ENCODE peak calls at places on chromosomes 7 and 10, in six cellular contexts. U is endothelial cell, F is IMR-90, A is lower lobe of right lung, N is H1, Z is mammary epithelial cell. X is an unnamed sample.

GRCh38 chr7:104241581-104241980 is 33.8 kb upstream of the ORC5 start:
- DNase-seq in N (no peak), A (no peak), F (no peak), U (no peak), Z (no peak), X (no peak)

GRCh38 chr7:49483142-49483541 is 290.3 kb upstream of the VWC2 start:
- DNase-seq in F (no peak), A (no peak), Z (no peak), N (no peak), U (no peak), X (no peak)

GRCh38 chr7:128076831-128077271 is 45.6 kb upstream of the LRRC4 start:
- DNase-seq in F (no peak), Z (no peak), N (no peak), U (no peak), A (peak; percentile 62), X (no peak)

GRCh38 chr7:38748056-38748610 is 117.0 kb upstream of the AMPH start:
- DNase-seq in U (no peak), N (no peak), A (no peak), Z (no peak), F (peak; percentile 36), X (no peak)

GRCh38 chr7:98877146-98877545 is 1.2 kb upstream of the TRRAP start:
- DNase-seq in N (no peak), A (no peak), Z (no peak), F (no peak), U (no peak), X (no peak)

GRCh38 chr7:80771523-80771922 is 133.1 kb downstream of the CD36 start:
- DNase-seq in N (no peak), A (no peak), F (peak; percentile 78), U (no peak), Z (no peak), X (no peak)

GRCh38 chr7:4472739-4473138 is 209.4 kb upstream of the FOXK1 start:
- DNase-seq in A (no peak), F (no peak), Z (no peak), U (no peak), N (peak; percentile 44), X (no peak)

GRCh38 chr7:977326-978048 is 2.1 kb upstream of the COX19 start:
- DNase-seq in N (no peak), F (peak; percentile 46), Z (peak; percentile 75), U (no peak), A (no peak), X (no peak)

GRCh38 chr10:114859227-114859626 is 37.6 kb downstream of the FHIP2A start:
- DNase-seq in U (no peak), N (no peak), A (no peak), F (no peak), Z (no peak), X (no peak)

GRCh38 chr10:133456041-133456951 is 2.6 kb downstream of the SCART1 start:
- DNase-seq in N (no peak), Z (no peak), F (no peak), A (no peak), U (no peak), X (no peak)

GRCh38 chr7:136687693-136688322 is 180.6 kb upstream of the CHRM2 start:
- DNase-seq in F (peak; percentile 39), Z (peak; percentile 13), N (no peak), U (peak; percentile 22), A (no peak), X (no peak)

GRCh38 chr7:129252133-129252532 is 27.3 kb downstream of the AHCYL2 start:
- DNase-seq in U (no peak), A (no peak), F (no peak), Z (no peak), N (no peak), X (no peak)

GRCh38 chr7:14252458-14252857 is 263.0 kb upstream of the ETV1 start:
- DNase-seq in N (no peak), F (no peak), U (no peak), Z (no peak), A (no peak), X (no peak)

GRCh38 chr10:1360581-1361164 is 304.5 kb downstream of the WDR37 start:
- DNase-seq in F (no peak), N (no peak), Z (no peak), A (no peak), U (no peak), X (no peak)

GRCh38 chr10:7046615-7047014 is 364.2 kb downstream of the SFMBT2 start:
- DNase-seq in Z (no peak), N (no peak), F (no peak), A (no peak), U (no peak), X (no peak)

GRCh38 chr7:19069842-19070241 is 47.6 kb downstream of the TWIST1 start:
- DNase-seq in Z (peak; percentile 4), F (peak; percentile 24), N (no peak), U (no peak), A (no peak), X (no peak)

GRCh38 chr7:6160191-6160623 is 112.2 kb downstream of the CYTH3 start:
- DNase-seq in U (peak; percentile 78), F (peak; percentile 65), Z (peak; percentile 6), A (peak; percentile 57), N (peak; percentile 60), X (no peak)

GRCh38 chr10:21293518-21294356 is 231.7 kb downstream of the SKIDA1 start:
- DNase-seq in N (no peak), A (no peak), Z (no peak), F (no peak), U (no peak), X (no peak)

GRCh38 chr7:33671521-33672262 is 233.6 kb upstream of the BMPER start:
- DNase-seq in F (no peak), U (no peak), Z (no peak), A (no peak), N (no peak), X (no peak)

GRCh38 chr10:57260175-57260574 is 899.1 kb upstream of the ZWINT start:
- DNase-seq in A (no peak), N (no peak), Z (no peak), U (no peak), F (no peak), X (no peak)

GRCh38 chr7:2862831-2863361 is 18.8 kb upstream of the GNA12 start:
- DNase-seq in A (no peak), U (no peak), N (no peak), F (peak; percentile 75), Z (no peak), X (no peak)

GRCh38 chr10:50624154-50624865 is 554 bp upstream of the SGMS1 start:
- DNase-seq in A (peak; percentile 97), F (peak; percentile 93), N (peak; percentile 99), U (peak; percentile 97), Z (peak; percentile 96), X (peak; percentile 94)
- TF ChIP-seq CTCF in A (no peak), F (no peak), N (no peak), U (no peak), Z (no peak), X (no peak)

DNA sequence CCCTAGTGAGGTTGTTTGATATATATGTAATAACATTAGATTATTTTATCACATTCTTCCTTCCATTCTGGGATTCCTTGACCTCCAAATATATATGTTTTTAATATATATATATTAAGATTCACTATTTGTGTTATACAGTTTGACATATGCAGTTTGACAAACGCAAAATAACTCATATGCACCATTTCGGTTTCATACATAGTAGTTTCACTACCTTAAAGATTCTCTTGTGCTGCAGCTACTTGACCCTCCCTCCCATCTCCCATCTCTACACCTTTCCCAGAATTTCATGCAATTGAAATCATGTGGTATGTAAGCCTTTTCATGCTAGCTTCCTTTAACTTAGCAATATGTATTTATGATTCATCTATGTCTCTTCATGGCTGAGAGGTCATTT is 1244.4 kb downstream of the SORCS3 start:
- DNase-seq in A (no peak), N (no peak), U (no peak), F (no peak), Z (no peak), X (no peak)
- TF ChIP-seq CTCF in A (no peak), N (no peak), U (no peak), F (no peak), Z (no peak), X (no peak)

DNA sequence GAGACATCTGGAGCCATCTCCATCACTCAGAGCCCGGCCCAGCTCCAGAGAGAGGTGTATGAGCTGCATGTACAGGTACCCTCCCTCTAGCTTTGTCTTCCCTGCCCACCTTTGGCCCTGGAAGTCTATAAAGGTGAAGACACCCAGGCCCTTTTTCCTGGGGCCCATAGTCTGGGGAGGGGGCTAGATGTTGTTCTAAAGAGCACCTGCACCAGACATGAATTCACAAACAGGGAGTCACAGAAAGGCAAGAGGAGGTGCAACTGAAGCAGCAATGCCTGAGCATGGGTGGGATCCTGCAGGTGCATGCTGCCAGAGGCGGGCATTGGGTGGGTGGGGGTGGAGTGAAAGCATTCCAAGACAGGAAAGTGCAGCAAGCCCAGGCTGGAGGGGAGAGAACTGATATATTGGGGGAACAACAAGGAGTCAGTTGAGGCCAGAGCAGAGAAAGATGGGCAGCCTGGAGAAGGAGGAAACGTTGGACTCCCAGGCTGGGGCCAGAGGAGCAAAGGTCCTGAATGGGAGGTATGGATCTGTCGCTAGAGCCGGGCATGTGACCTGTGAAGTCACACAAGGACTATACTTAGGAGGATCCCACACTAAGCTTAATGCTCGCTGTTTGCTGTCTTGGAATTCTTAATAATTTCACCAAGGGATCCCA is 11.6 kb downstream of the CDHR1 start:
- DNase-seq in U (no peak), F (no peak), A (no peak), N (no peak), Z (no peak), X (no peak)
- TF ChIP-seq CTCF in U (peak; percentile 13), F (no peak), A (no peak), N (no peak), Z (no peak), X (peak; percentile 26)

GRCh38 chr10:33291053-33291592 is 43.3 kb downstream of the NRP1 start:
- DNase-seq in Z (peak; percentile 88), A (no peak), N (no peak), U (no peak), F (peak; percentile 87), X (no peak)

GRCh38 chr10:33289776-33290175 is 44.7 kb downstream of the NRP1 start:
- DNase-seq in F (no peak), A (no peak), N (no peak), U (no peak), Z (no peak), X (no peak)

GRCh38 chr10:33288127-33288526 is 46.3 kb downstream of the NRP1 start:
- DNase-seq in F (no peak), N (no peak), A (no peak), Z (no peak), U (no peak), X (no peak)

GRCh38 chr10:33293081-33293480 is 41.4 kb downstream of the NRP1 start:
- DNase-seq in A (no peak), Z (no peak), F (no peak), N (no peak), U (no peak), X (no peak)

GRCh38 chr10:33290286-33291052 is 44.0 kb downstream of the NRP1 start:
- DNase-seq in U (no peak), N (no peak), Z (no peak), F (no peak), A (no peak), X (no peak)
- TF ChIP-seq CTCF in U (no peak), N (no peak), Z (no peak), F (peak; percentile 17), A (no peak), X (no peak)